ENCODE peak calls at places on chromosome 6, in six cellular contexts. One of them, this sample, is unnamed.

GRCh38 chr6:149963212-149963461 is 606 bp upstream of the ULBP1 start:
- DNase-seq in GM12878: no peak
- DNase-seq in K562: peak; percentile 66
- DNase-seq in H1: no peak
- DNase-seq in SK-N-SH: no peak
- DNase-seq in HepG2: no peak
- DNase-seq in this sample: peak; percentile 66

GRCh38 chr6:75759207-75759606 is 10.2 kb downstream of the MYO6 start:
- DNase-seq in GM12878: no peak
- DNase-seq in H1: no peak
- DNase-seq in HepG2: no peak
- DNase-seq in K562: no peak
- DNase-seq in SK-N-SH: no peak
- DNase-seq in this sample: no peak

GRCh38 chr6:34922177-34922663 is 33.2 kb downstream of the ANKS1A start:
- DNase-seq in GM12878: no peak
- DNase-seq in HepG2: peak; percentile 20
- DNase-seq in SK-N-SH: no peak
- DNase-seq in K562: no peak
- DNase-seq in H1: no peak
- DNase-seq in this sample: no peak

GRCh38 chr6:26019261-26019845 is 56.8 kb downstream of the TRIM38 start:
- DNase-seq in GM12878: no peak
- DNase-seq in SK-N-SH: peak; percentile 58
- DNase-seq in HepG2: no peak
- DNase-seq in K562: no peak
- DNase-seq in H1: no peak
- DNase-seq in this sample: no peak

GRCh38 chr6:97705568-97705967 is 422.6 kb upstream of the MMS22L start:
- DNase-seq in GM12878: no peak
- DNase-seq in SK-N-SH: peak; percentile 17
- DNase-seq in H1: no peak
- DNase-seq in K562: no peak
- DNase-seq in HepG2: peak; percentile 5
- DNase-seq in this sample: peak; percentile 7

GRCh38 chr6:30135147-30135546 is 793 bp upstream of the TRIM40 start:
- DNase-seq in K562: no peak
- DNase-seq in SK-N-SH: no peak
- DNase-seq in HepG2: no peak
- DNase-seq in H1: no peak
- DNase-seq in GM12878: no peak
- DNase-seq in this sample: no peak

GRCh38 chr6:157528931-157529653 is 148.1 kb downstream of the ZDHHC14 start:
- DNase-seq in K562: no peak
- DNase-seq in H1: no peak
- DNase-seq in GM12878: no peak
- DNase-seq in SK-N-SH: no peak
- DNase-seq in HepG2: peak; percentile 73
- DNase-seq in this sample: no peak

GRCh38 chr6:160084198-160084776 is 37.3 kb upstream of the SLC22A1 start:
- DNase-seq in H1: no peak
- DNase-seq in HepG2: no peak
- DNase-seq in GM12878: no peak
- DNase-seq in SK-N-SH: no peak
- DNase-seq in K562: no peak
- DNase-seq in this sample: no peak

GRCh38 chr6:107741191-107741680 is 82.9 kb downstream of the SCML4 start:
- DNase-seq in SK-N-SH: no peak
- DNase-seq in K562: no peak
- DNase-seq in HepG2: no peak
- DNase-seq in H1: no peak
- DNase-seq in GM12878: no peak
- DNase-seq in this sample: no peak

GRCh38 chr6:90179190-90180169 is 117.2 kb downstream of the BACH2 start:
- DNase-seq in HepG2: no peak
- DNase-seq in GM12878: no peak
- DNase-seq in SK-N-SH: no peak
- DNase-seq in H1: no peak
- DNase-seq in K562: no peak
- DNase-seq in this sample: no peak

DNA sequence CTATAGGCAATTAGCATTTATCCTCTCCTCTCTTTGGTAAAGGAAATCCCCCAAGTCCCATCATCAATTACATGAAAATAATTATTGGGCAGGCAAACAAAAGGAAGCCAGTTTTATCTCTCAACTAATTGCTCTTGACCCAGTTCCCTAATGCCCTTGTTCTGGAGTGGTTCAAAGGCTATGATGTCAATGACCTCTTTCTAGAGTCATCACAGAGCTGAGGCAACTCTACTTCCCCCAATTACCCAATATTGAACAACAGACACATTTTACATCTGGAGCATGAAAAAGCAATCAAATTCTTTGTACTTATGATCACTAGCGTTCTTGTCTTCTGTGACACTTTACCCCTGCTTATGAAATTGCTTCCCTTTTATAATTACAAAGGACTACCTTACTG is 43.5 kb downstream of the NT5E start:
- DNase-seq in K562: no peak
- DNase-seq in GM12878: no peak
- DNase-seq in HepG2: no peak
- DNase-seq in H1: no peak
- DNase-seq in SK-N-SH: no peak
- DNase-seq in this sample: no peak
- TF ChIP-seq YY1 in K562: no peak
- TF ChIP-seq YY1 in GM12878: no peak
- TF ChIP-seq YY1 in HepG2: no peak
- TF ChIP-seq YY1 in H1: no peak
- TF ChIP-seq YY1 in SK-N-SH: no peak
- TF ChIP-seq YY1 in this sample: no peak

GRCh38 chr6:42726026-42726425 is 3.6 kb upstream of the PRPH2 start:
- DNase-seq in K562: no peak
- DNase-seq in SK-N-SH: no peak
- DNase-seq in H1: no peak
- DNase-seq in GM12878: no peak
- DNase-seq in HepG2: no peak
- DNase-seq in this sample: no peak
- H2AFZ ChIP-seq in K562: peak overlapping the region; percentile 87
- H2AFZ ChIP-seq in SK-N-SH: peak overlapping the region; percentile 76
- H2AFZ ChIP-seq in H1: peak overlapping the region; percentile 54
- H2AFZ ChIP-seq in GM12878: peak overlapping the region; percentile 98
- H2AFZ ChIP-seq in HepG2: no peak overlapping the region
- H2AFZ ChIP-seq in this sample: peak overlapping the region; percentile 96

GRCh38 chr6:31715022-31715683 is at the start of gene LY6G6D:
- DNase-seq in HepG2: no peak
- DNase-seq in SK-N-SH: no peak
- DNase-seq in GM12878: no peak
- DNase-seq in K562: no peak
- DNase-seq in H1: no peak
- DNase-seq in this sample: no peak
- H3K4me3 ChIP-seq in HepG2: no peak within 1 kb of the TSS
- H3K4me3 ChIP-seq in SK-N-SH: no peak within 1 kb of the TSS
- H3K4me3 ChIP-seq in GM12878: no peak within 1 kb of the TSS
- H3K4me3 ChIP-seq in K562: no peak within 1 kb of the TSS
- H3K4me3 ChIP-seq in H1: no peak within 1 kb of the TSS
- H3K4me3 ChIP-seq in this sample: peak within 1 kb of the TSS; percentile 15

DNA sequence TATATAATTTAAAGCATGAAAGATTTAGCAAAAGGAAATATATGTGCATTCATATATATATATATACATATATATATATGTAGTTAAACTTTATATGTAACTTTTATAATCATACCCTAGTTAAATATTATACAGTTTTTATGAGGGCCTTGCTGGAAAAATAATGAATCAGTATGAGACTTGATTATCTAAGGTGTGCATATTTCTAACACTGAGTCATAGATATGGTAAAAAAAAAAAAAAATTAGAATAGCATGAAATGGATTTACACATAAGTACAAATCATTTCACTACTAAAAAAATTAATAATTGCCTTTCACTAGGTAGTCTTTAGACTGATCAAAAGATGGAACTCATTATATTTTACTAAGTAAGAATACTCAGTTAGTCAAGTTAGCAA is 51.3 kb upstream of the DST start:
- DNase-seq in GM12878: no peak
- DNase-seq in H1: no peak
- DNase-seq in SK-N-SH: no peak
- DNase-seq in K562: no peak
- DNase-seq in HepG2: no peak
- DNase-seq in this sample: no peak
- TF ChIP-seq YY1 in GM12878: no peak
- TF ChIP-seq YY1 in H1: no peak
- TF ChIP-seq YY1 in SK-N-SH: no peak
- TF ChIP-seq YY1 in K562: no peak
- TF ChIP-seq YY1 in HepG2: no peak
- TF ChIP-seq YY1 in this sample: no peak

This sample was measured in HCT116.